ENCODE peak calls at places on chromosomes 4 and X, in four cellular contexts. U is Right ventricle myocardium superior, P is neural crest cell, H is frontal cortex. Z is an unnamed sample.

GRCh38 chrX:7904557-7904956 is 22.7 kb downstream of the PNPLA4 start:
- DNase-seq in U (no peak), P (no peak), H (no peak), Z (no peak)

GRCh38 chrX:68807818-68808217 is 21.0 kb upstream of the EFNB1 start:
- DNase-seq in U (no peak), P (no peak), H (no peak), Z (peak; percentile 47)

GRCh38 chrX:31500920-31501319 is 429.1 kb upstream of the FTHL17 start:
- DNase-seq in U (no peak), P (no peak), H (no peak), Z (no peak)

GRCh38 chr4:83631066-83631465 is 95.2 kb downstream of the GPAT3 start:
- DNase-seq in U (no peak), P (no peak), H (no peak), Z (no peak)

GRCh38 chr4:153142700-153143438 is 61.4 kb upstream of the TRIM2 start:
- DNase-seq in U (peak; percentile 81), P (peak; percentile 61), H (peak; percentile 58), Z (peak; percentile 69)

GRCh38 chr4:185222598-185222997 is 13.2 kb downstream of the SNX25 start:
- DNase-seq in U (no peak), P (no peak), H (no peak), Z (no peak)

GRCh38 chrX:138018145-138018799 is 452.3 kb downstream of the ZIC3 start:
- DNase-seq in U (no peak), P (no peak), H (no peak), Z (no peak)

GRCh38 chr4:20532871-20533870 is 167.1 kb upstream of the PACRGL start:
- DNase-seq in U (no peak), P (no peak), H (no peak), Z (no peak)

GRCh38 chr4:81997313-81997712 is 376.5 kb downstream of the HNRNPD start:
- DNase-seq in U (no peak), P (no peak), H (no peak), Z (no peak)

Z was measured in T47D.